ENCODE peak calls at places on chromosome 1, in six cellular contexts. One of them, this sample, is unnamed.

GRCh38 chr1:200890818-200891773 is 3.6 kb upstream of the INAVA start:
- DNase-seq in adrenal gland: no peak
- DNase-seq in NCI-H1105 treated with DMSO at 0.1 percent for 48 hours: no peak
- DNase-seq in activated naive CD4-positive, alpha-beta T cell: no peak
- DNase-seq in NCI-H1092 treated with DMSO at 0.1 percent for 48 hours: no peak
- DNase-seq in HL-60: peak
- DNase-seq in this sample: peak

GRCh38 chr1:15331180-15331579 is 78.5 kb upstream of the EFHD2 start:
- DNase-seq in adrenal gland: no peak
- DNase-seq in NCI-H1092 treated with DMSO at 0.1 percent for 48 hours: no peak
- DNase-seq in activated naive CD4-positive, alpha-beta T cell: no peak
- DNase-seq in NCI-H1105 treated with DMSO at 0.1 percent for 48 hours: no peak
- DNase-seq in HL-60: no peak
- DNase-seq in this sample: no peak

GRCh38 chr1:88698140-88698539 is 14.1 kb downstream of the PKN2 start:
- DNase-seq in HL-60: no peak
- DNase-seq in activated naive CD4-positive, alpha-beta T cell: no peak
- DNase-seq in NCI-H1105 treated with DMSO at 0.1 percent for 48 hours: no peak
- DNase-seq in adrenal gland: no peak
- DNase-seq in NCI-H1092 treated with DMSO at 0.1 percent for 48 hours: no peak
- DNase-seq in this sample: no peak

GRCh38 chr1:13694886-13695684 is 4.9 kb upstream of the PRDM2 start:
- DNase-seq in NCI-H1105 treated with DMSO at 0.1 percent for 48 hours: no peak
- DNase-seq in adrenal gland: no peak
- DNase-seq in NCI-H1092 treated with DMSO at 0.1 percent for 48 hours: no peak
- DNase-seq in HL-60: no peak
- DNase-seq in activated naive CD4-positive, alpha-beta T cell: no peak
- DNase-seq in this sample: no peak

GRCh38 chr1:228164561-228165371 is 838 bp upstream of the IBA57 start:
- DNase-seq in HL-60: peak
- DNase-seq in NCI-H1105 treated with DMSO at 0.1 percent for 48 hours: no peak
- DNase-seq in activated naive CD4-positive, alpha-beta T cell: no peak
- DNase-seq in NCI-H1092 treated with DMSO at 0.1 percent for 48 hours: no peak
- DNase-seq in adrenal gland: peak
- DNase-seq in this sample: no peak

GRCh38 chr1:233613252-233614172 is at the start of gene KCNK1:
- DNase-seq in adrenal gland: peak
- DNase-seq in activated naive CD4-positive, alpha-beta T cell: no peak
- DNase-seq in NCI-H1105 treated with DMSO at 0.1 percent for 48 hours: peak
- DNase-seq in NCI-H1092 treated with DMSO at 0.1 percent for 48 hours: peak
- DNase-seq in HL-60: no peak
- DNase-seq in this sample: peak

GRCh38 chr1:10604966-10605365 is 130.2 kb downstream of the PEX14 start:
- DNase-seq in HL-60: no peak
- DNase-seq in NCI-H1105 treated with DMSO at 0.1 percent for 48 hours: no peak
- DNase-seq in adrenal gland: no peak
- DNase-seq in NCI-H1092 treated with DMSO at 0.1 percent for 48 hours: no peak
- DNase-seq in activated naive CD4-positive, alpha-beta T cell: no peak
- DNase-seq in this sample: no peak

GRCh38 chr1:232968965-232969364 is 18.6 kb downstream of the NTPCR start:
- DNase-seq in NCI-H1105 treated with DMSO at 0.1 percent for 48 hours: no peak
- DNase-seq in adrenal gland: peak
- DNase-seq in activated naive CD4-positive, alpha-beta T cell: no peak
- DNase-seq in HL-60: peak
- DNase-seq in NCI-H1092 treated with DMSO at 0.1 percent for 48 hours: no peak
- DNase-seq in this sample: no peak

GRCh38 chr1:16617778-16618580 is 4.6 kb upstream of the NBPF1 start:
- DNase-seq in HL-60: no peak
- DNase-seq in NCI-H1105 treated with DMSO at 0.1 percent for 48 hours: no peak
- DNase-seq in activated naive CD4-positive, alpha-beta T cell: no peak
- DNase-seq in adrenal gland: peak
- DNase-seq in NCI-H1092 treated with DMSO at 0.1 percent for 48 hours: no peak
- DNase-seq in this sample: no peak

GRCh38 chr1:6262570-6263420 is 1.9 kb upstream of the GPR153 start:
- DNase-seq in activated naive CD4-positive, alpha-beta T cell: no peak
- DNase-seq in NCI-H1092 treated with DMSO at 0.1 percent for 48 hours: no peak
- DNase-seq in adrenal gland: no peak
- DNase-seq in NCI-H1105 treated with DMSO at 0.1 percent for 48 hours: no peak
- DNase-seq in HL-60: no peak
- DNase-seq in this sample: no peak